ENCODE peak calls at places on chromosomes 5 and 9, in five cellular contexts. Q is kidney epithelial cell, A is coronary artery, R is tibial artery, E is pancreas. U is an unnamed sample.

GRCh38 chr5:166505546-166505945 is 1785.9 kb upstream of the WWC1 start:
- DNase-seq in Q (no peak), A (no peak), R (no peak), E (no peak), U (no peak)

GRCh38 chr5:76483433-76483832 is 80.3 kb downstream of the IQGAP2 start:
- DNase-seq in Q (no peak), A (no peak), R (no peak), E (no peak), U (no peak)

GRCh38 chr9:115213777-115214428 is 95.9 kb upstream of the TNC start:
- DNase-seq in Q (peak), A (no peak), R (no peak), E (no peak), U (peak)

GRCh38 chr5:14105717-14106435 is 37.3 kb upstream of the TRIO start:
- DNase-seq in Q (peak), A (no peak), R (no peak), E (no peak), U (peak)

GRCh38 chr9:70034292-70034711 is 9.3 kb upstream of the MAMDC2 start:
- DNase-seq in Q (no peak), A (no peak), R (no peak), E (no peak), U (no peak)

GRCh38 chr9:35741740-35742139 is 7.3 kb downstream of the GBA2 start:
- DNase-seq in Q (no peak), A (peak), R (no peak), E (no peak), U (no peak)

GRCh38 chr9:97786341-97786740 is 66.7 kb upstream of the FOXE1 start:
- DNase-seq in Q (peak), A (no peak), R (no peak), E (no peak), U (peak)

GRCh38 chr5:32916648-32917047 is 205.5 kb downstream of the NPR3 start:
- DNase-seq in Q (no peak), A (no peak), R (no peak), E (no peak), U (peak)

GRCh38 chr5:72459089-72459661 is 48.0 kb downstream of the ZNF366 start:
- DNase-seq in Q (no peak), A (no peak), R (no peak), E (no peak), U (peak)

GRCh38 chr9:138008081-138008841 is 130.7 kb downstream of the CACNA1B start:
- DNase-seq in Q (no peak), A (peak), R (no peak), E (peak), U (no peak)

GRCh38 chr9:127523312-127523851 is 72.1 kb downstream of the LRSAM1 start:
- DNase-seq in Q (no peak), A (peak), R (no peak), E (no peak), U (peak)

GRCh38 chr5:90434116-90434714 is 24.7 kb upstream of the CETN3 start:
- DNase-seq in Q (no peak), A (no peak), R (no peak), E (no peak), U (peak)

GRCh38 chr5:176771102-176771845 is 39.1 kb upstream of the UNC5A start:
- DNase-seq in Q (no peak), A (no peak), R (no peak), E (no peak), U (no peak)

GRCh38 chr5:176732736-176733585 is 77.4 kb upstream of the UNC5A start:
- DNase-seq in Q (no peak), A (peak), R (peak), E (peak), U (no peak)

GRCh38 chr5:68115584-68115983 is 100.0 kb upstream of the PIK3R1 start:
- DNase-seq in Q (no peak), A (no peak), R (no peak), E (no peak), U (no peak)

GRCh38 chr9:105912157-105912867 is 218.0 kb downstream of the TMEM38B start:
- DNase-seq in Q (no peak), A (no peak), R (no peak), E (no peak), U (no peak)

GRCh38 chr9:2477755-2478154 is 143.8 kb upstream of the VLDLR start:
- DNase-seq in Q (no peak), A (no peak), R (no peak), E (no peak), U (peak)

GRCh38 chr9:14710804-14711203 is 11.7 kb downstream of the CER1 start:
- DNase-seq in Q (no peak), A (no peak), R (no peak), E (no peak), U (peak)

GRCh38 chr9:121252104-121252851 is 15.7 kb upstream of the GSN start:
- DNase-seq in Q (no peak), A (no peak), R (no peak), E (no peak), U (no peak)

GRCh38 chr9:116479145-116479544 is 208.0 kb upstream of the TRIM32 start:
- DNase-seq in Q (no peak), A (no peak), R (no peak), E (no peak), U (no peak)

GRCh38 chr5:115460476-115460875 is 84.1 kb downstream of the FEM1C start:
- DNase-seq in Q (no peak), A (no peak), R (no peak), E (no peak), U (peak)

GRCh38 chr5:138623053-138623452 is 47.9 kb upstream of the HSPA9 start:
- DNase-seq in Q (no peak), A (no peak), R (peak), E (no peak), U (peak)

GRCh38 chr9:127860260-127860659 is 5.8 kb upstream of the ENG start:
- DNase-seq in Q (no peak), A (peak), R (no peak), E (no peak), U (no peak)

GRCh38 chr5:68460147-68460760 is 244.7 kb downstream of the PIK3R1 start:
- DNase-seq in Q (peak), A (no peak), R (peak), E (no peak), U (peak)

GRCh38 chr5:139204196-139204595 is 6.0 kb upstream of the SIL1 start:
- DNase-seq in Q (no peak), A (no peak), R (no peak), E (no peak), U (no peak)

GRCh38 chr9:93231121-93231694 is 47.3 kb downstream of the WNK2 start:
- DNase-seq in Q (no peak), A (no peak), R (no peak), E (peak), U (no peak)

GRCh38 chr9:135590486-135591079 is 29.0 kb downstream of the PAEP start:
- DNase-seq in Q (no peak), A (peak), R (no peak), E (no peak), U (no peak)

GRCh38 chr5:157167219-157167621 is 1.2 kb upstream of the GARIN3 start:
- DNase-seq in Q (peak), A (no peak), R (no peak), E (no peak), U (no peak)

GRCh38 chr9:91098203-91098602 is 263.5 kb downstream of the AUH start:
- DNase-seq in Q (no peak), A (no peak), R (no peak), E (no peak), U (no peak)

GRCh38 chr5:110094109-110094508 is 404.4 kb downstream of the MAN2A1 start:
- DNase-seq in Q (no peak), A (no peak), R (no peak), E (no peak), U (no peak)

GRCh38 chr5:143436871-143437270 is 33.4 kb upstream of the NR3C1 start:
- DNase-seq in Q (no peak), A (no peak), R (no peak), E (no peak), U (no peak)

GRCh38 chr5:145463634-145464033 is 371.5 kb downstream of the PRELID2 start:
- DNase-seq in Q (no peak), A (no peak), R (no peak), E (no peak), U (peak)

GRCh38 chr9:99056876-99057664 is 47.8 kb upstream of the TGFBR1 start:
- DNase-seq in Q (peak), A (no peak), R (no peak), E (no peak), U (peak)

GRCh38 chr9:101711330-101711941 is 27.0 kb downstream of the GRIN3A start:
- DNase-seq in Q (no peak), A (no peak), R (no peak), E (no peak), U (no peak)

GRCh38 chr9:92607773-92608172 is 62.2 kb downstream of the IPPK start:
- DNase-seq in Q (no peak), A (no peak), R (no peak), E (no peak), U (peak)

DNA sequence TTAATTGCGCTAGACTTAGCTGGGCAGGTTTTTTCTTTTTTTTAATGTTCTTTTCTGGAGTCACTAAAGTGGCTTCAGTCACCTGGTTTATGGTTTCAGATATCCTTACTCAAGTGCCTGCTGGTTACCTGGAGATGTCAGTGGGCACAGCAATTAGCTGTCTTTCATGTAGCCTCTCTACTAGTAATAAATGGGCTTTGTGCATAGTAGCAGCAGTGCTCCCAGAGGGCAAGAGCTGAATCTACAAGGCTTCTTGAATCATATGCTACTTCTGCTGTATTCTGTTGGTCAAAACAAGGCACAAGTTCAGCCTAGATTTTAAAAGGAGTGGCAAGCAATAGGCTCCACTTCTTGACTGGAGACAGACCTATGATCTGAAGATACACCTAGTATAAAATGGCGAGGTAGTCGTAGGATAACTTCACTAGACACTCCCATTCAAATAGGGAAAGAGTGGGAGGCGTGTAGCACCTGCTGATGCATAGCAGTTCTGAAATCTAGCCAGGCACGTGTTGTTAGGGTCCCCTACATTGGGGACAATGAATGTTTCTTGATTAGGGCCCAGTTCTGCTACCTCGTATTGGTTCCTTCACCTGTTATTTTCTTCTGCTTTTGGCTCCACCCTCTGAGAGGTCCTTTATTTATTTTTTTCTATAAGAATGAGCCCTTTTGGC is 7.0 kb downstream of the SCAMP1 start:
- DNase-seq in Q (no peak), A (no peak), R (no peak), E (no peak), U (no peak)
- TF ChIP-seq CTCF in Q (peak), A (no peak), R (no peak), E (no peak), U (peak)

GRCh38 chr9:77648458-77649108 is 461 bp upstream of the GNA14 start:
- DNase-seq in Q (no peak), A (no peak), R (peak), E (peak), U (peak)
- H3K4me3 ChIP-seq in Q (peak), A (peak), R (peak), E (peak), U (peak)

GRCh38 chr9:74770508-74771261 is 117.0 kb downstream of the TRPM6 start:
- DNase-seq in Q (no peak), A (no peak), R (no peak), E (peak), U (peak)
- TF ChIP-seq CTCF in Q (peak), A (no peak), R (no peak), E (peak), U (peak)

GRCh38 chr5:691817-692529 is 1.2 kb downstream of the TPPP start:
- DNase-seq in Q (no peak), A (peak), R (no peak), E (no peak), U (no peak)
- H3K4me3 ChIP-seq in Q (no peak), A (peak), R (peak), E (peak), U (no peak)

GRCh38 chr5:149110406-149110805 is 30.9 kb upstream of the ABLIM3 start:
- DNase-seq in Q (no peak), A (no peak), R (no peak), E (no peak), U (no peak)

GRCh38 chr5:149118463-149118862 is 22.8 kb upstream of the ABLIM3 start:
- DNase-seq in Q (no peak), A (no peak), R (no peak), E (no peak), U (no peak)

GRCh38 chr5:149117970-149118369 is 23.3 kb upstream of the ABLIM3 start:
- DNase-seq in Q (no peak), A (no peak), R (no peak), E (no peak), U (no peak)

GRCh38 chr5:149113669-149114068 is 27.6 kb upstream of the ABLIM3 start:
- DNase-seq in Q (no peak), A (no peak), R (no peak), E (no peak), U (peak)

DNA sequence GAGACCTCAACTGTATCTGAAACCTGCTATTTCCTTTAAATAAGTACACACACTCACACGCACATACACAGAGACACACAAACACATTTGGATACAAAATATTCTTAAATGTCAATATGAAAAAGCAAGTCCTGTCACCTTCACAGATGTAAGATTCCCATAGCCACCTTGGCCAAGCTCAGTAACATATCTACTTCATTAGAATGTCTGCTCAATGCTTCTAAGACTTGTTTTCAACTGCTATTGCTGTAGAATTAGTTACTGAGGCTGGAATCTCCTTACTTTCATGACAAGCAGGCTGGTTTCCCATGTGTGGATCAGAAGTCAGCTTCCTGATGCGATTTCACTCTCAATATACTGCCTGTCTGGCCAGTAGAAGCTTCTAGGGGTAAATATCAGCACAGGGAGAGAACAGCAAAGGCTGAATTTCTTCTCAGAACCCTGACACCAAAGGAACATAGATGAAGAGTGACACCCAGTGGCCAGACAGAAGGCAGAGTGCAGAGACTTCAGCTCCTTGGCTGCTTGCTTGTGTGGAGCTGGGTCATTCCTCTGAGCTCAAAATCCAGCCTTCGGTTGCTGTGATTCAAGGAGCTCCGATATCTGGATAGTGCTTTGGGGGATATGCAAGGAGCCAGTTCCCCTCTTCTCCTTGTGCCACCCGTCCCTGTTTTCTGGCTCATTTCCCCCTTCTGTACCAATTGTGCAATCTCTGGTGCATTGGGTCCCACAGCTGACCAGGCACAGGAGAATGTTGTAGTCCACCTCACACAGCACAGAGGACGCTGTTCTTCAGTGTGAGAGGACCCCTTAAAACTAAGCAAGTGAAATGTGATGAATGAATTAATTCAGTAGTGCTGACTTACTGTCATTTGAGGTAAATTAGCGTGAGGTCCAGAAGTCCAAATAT is 26.6 kb upstream of the ABLIM3 start:
- DNase-seq in Q (no peak), A (no peak), R (peak), E (no peak), U (peak)
- TF ChIP-seq CTCF in Q (peak), A (peak), R (peak), E (peak), U (peak)

GRCh38 chr9:272251-273213 is 57.9 kb downstream of the DOCK8 start:
- DNase-seq in Q (no peak), A (no peak), R (no peak), E (no peak), U (no peak)
- H3K4me3 ChIP-seq in Q (no peak), A (no peak), R (no peak), E (no peak), U (no peak)